ENCODE peak calls at places on chromosomes 6 and 20, in seven cellular contexts. L, O, G, D, Z, B and J are unnamed samples.

GRCh38 chr6:28747631-28748157 is 176.1 kb downstream of the TRIM27 start:
- DNase-seq in L (no peak), O (peak), G (peak), D (no peak), Z (peak), B (no peak), J (peak)

GRCh38 chr6:17890309-17890708 is 97.1 kb downstream of the KIF13A start:
- DNase-seq in L (no peak), O (no peak), G (no peak), D (no peak), Z (no peak), B (no peak), J (no peak)

GRCh38 chr20:49697071-49697470 is 16.6 kb downstream of the B4GALT5 start:
- DNase-seq in L (no peak), O (no peak), G (no peak), D (no peak), Z (no peak), B (peak), J (peak)

GRCh38 chr20:62025832-62026563 is 39.7 kb downstream of the TAF4 start:
- DNase-seq in L (no peak), O (no peak), G (no peak), D (no peak), Z (no peak), B (no peak), J (no peak)

GRCh38 chr20:48916699-48917098 is 4.8 kb upstream of the ARFGEF2 start:
- DNase-seq in L (no peak), O (no peak), G (no peak), D (no peak), Z (no peak), B (no peak), J (no peak)

GRCh38 chr6:136958168-136958567 is 36.1 kb downstream of the SLC35D3 start:
- DNase-seq in L (no peak), O (no peak), G (no peak), D (no peak), Z (no peak), B (no peak), J (peak)

GRCh38 chr20:6783752-6784725 is 16.6 kb downstream of the BMP2 start:
- DNase-seq in L (no peak), O (peak), G (no peak), D (no peak), Z (no peak), B (no peak), J (no peak)

GRCh38 chr6:3231213-3232016 is 4.0 kb upstream of the TUBB2B start:
- DNase-seq in L (no peak), O (peak), G (peak), D (no peak), Z (peak), B (peak), J (peak)

GRCh38 chr20:61628901-61629300 is 376.8 kb downstream of the CDH4 start:
- DNase-seq in L (no peak), O (no peak), G (no peak), D (no peak), Z (no peak), B (no peak), J (no peak)

GRCh38 chr6:130377371-130377770 is 11.6 kb downstream of the TMEM200A start:
- DNase-seq in L (no peak), O (no peak), G (no peak), D (no peak), Z (no peak), B (no peak), J (no peak)

GRCh38 chr6:3899970-3900439 is 50.8 kb downstream of the FAM50B start:
- DNase-seq in L (no peak), O (peak), G (no peak), D (no peak), Z (no peak), B (peak), J (no peak)

GRCh38 chr6:1901556-1901955 is 291.8 kb downstream of the FOXC1 start:
- DNase-seq in L (no peak), O (peak), G (no peak), D (no peak), Z (peak), B (no peak), J (no peak)